ENCODE peak calls at places on chromosomes 1 and 21, in five cellular contexts. F is B cell; R is CD4-positive, CD25-positive, alpha-beta regulatory T cell; U is choroid plexus epithelial cell; Q is GM03348. P is an unnamed sample.

GRCh38 chr1:154534263-154534844 is 24.1 kb downstream of the UBE2Q1 start:
- DNase-seq in F (no peak), R (no peak), U (peak), Q (peak), P (no peak)

GRCh38 chr21:25636727-25637126 is 2.3 kb upstream of the JAM2 start:
- DNase-seq in F (no peak), R (no peak), U (peak), Q (no peak), P (peak)

GRCh38 chr21:39182484-39183271 is 573 bp downstream of the PSMG1 start:
- DNase-seq in F (no peak), R (peak), U (peak), Q (no peak), P (no peak)

GRCh38 chr1:34970220-34970735 is 14.9 kb downstream of the TMEM35B start:
- DNase-seq in F (no peak), R (no peak), U (no peak), Q (no peak), P (no peak)

GRCh38 chr1:221097479-221098281 is 218.4 kb downstream of the HLX start:
- DNase-seq in F (no peak), R (no peak), U (peak), Q (peak), P (peak)

GRCh38 chr1:167722152-167722869 is 529 bp downstream of the MPZL1 start:
- DNase-seq in F (no peak), R (no peak), U (peak), Q (peak), P (peak)

GRCh38 chr1:58745666-58746065 is 38.2 kb downstream of the JUN start:
- DNase-seq in F (no peak), R (no peak), U (no peak), Q (no peak), P (no peak)

GRCh38 chr1:168391759-168392681 is 111.3 kb downstream of the TBX19 start:
- DNase-seq in F (no peak), R (no peak), U (no peak), Q (no peak), P (no peak)

GRCh38 chr1:93301131-93301530 is 44.6 kb upstream of the DR1 start:
- DNase-seq in F (no peak), R (no peak), U (no peak), Q (no peak), P (no peak)

GRCh38 chr1:53734650-53735211 is 4.2 kb downstream of the GLIS1 start:
- DNase-seq in F (no peak), R (no peak), U (peak), Q (no peak), P (peak)

GRCh38 chr1:233032916-233033315 is 82.5 kb downstream of the NTPCR start:
- DNase-seq in F (no peak), R (no peak), U (no peak), Q (no peak), P (no peak)

GRCh38 chr1:30878559-30878958 is 30.0 kb downstream of the SDC3 start:
- DNase-seq in F (no peak), R (no peak), U (no peak), Q (no peak), P (no peak)

P was measured in iris pigment epithelial cell.